ENCODE peak calls at places on chromosomes 3 and 15, in four cellular contexts. One of them, this sample, is unnamed.

GRCh38 chr15:67043939-67044771 is 21.2 kb upstream of the SMAD3 start:
- DNase-seq in WTC11: peak
- DNase-seq in HepG2: peak
- DNase-seq in GM12878: no peak
- DNase-seq in this sample: no peak

GRCh38 chr3:98734311-98734710 is 28.8 kb upstream of the ST3GAL6 start:
- DNase-seq in WTC11: no peak
- DNase-seq in HepG2: no peak
- DNase-seq in GM12878: no peak
- DNase-seq in this sample: no peak

GRCh38 chr3:150091626-150092025 is 120.9 kb upstream of the PFN2 start:
- DNase-seq in WTC11: no peak
- DNase-seq in HepG2: no peak
- DNase-seq in GM12878: no peak
- DNase-seq in this sample: no peak

GRCh38 chr3:125357032-125357658 is 18.0 kb downstream of the ZNF148 start:
- DNase-seq in WTC11: peak
- DNase-seq in HepG2: peak
- DNase-seq in GM12878: no peak
- DNase-seq in this sample: no peak

GRCh38 chr3:66991478-66991877 is 6.6 kb upstream of the KBTBD8 start:
- DNase-seq in WTC11: no peak
- DNase-seq in HepG2: no peak
- DNase-seq in GM12878: no peak
- DNase-seq in this sample: peak

GRCh38 chr15:74202461-74203401 is at the start of gene STRA6:
- DNase-seq in WTC11: peak
- DNase-seq in HepG2: peak
- DNase-seq in GM12878: no peak
- DNase-seq in this sample: peak

GRCh38 chr3:148372476-148372875 is 325.2 kb upstream of the AGTR1 start:
- DNase-seq in WTC11: no peak
- DNase-seq in HepG2: no peak
- DNase-seq in GM12878: no peak
- DNase-seq in this sample: no peak

GRCh38 chr3:8538904-8539303 is 37.3 kb downstream of the LMCD1 start:
- DNase-seq in WTC11: no peak
- DNase-seq in HepG2: peak
- DNase-seq in GM12878: no peak
- DNase-seq in this sample: no peak

GRCh38 chr3:9793161-9793781 is 389 bp downstream of the ARPC4 start:
- DNase-seq in WTC11: no peak
- DNase-seq in HepG2: peak
- DNase-seq in GM12878: no peak
- DNase-seq in this sample: peak

GRCh38 chr3:5787863-5788488 is 600.5 kb downstream of the EDEM1 start:
- DNase-seq in WTC11: no peak
- DNase-seq in HepG2: no peak
- DNase-seq in GM12878: no peak
- DNase-seq in this sample: peak

GRCh38 chr15:78018968-78019644 is 58.4 kb downstream of the TBC1D2B start:
- DNase-seq in WTC11: no peak
- DNase-seq in HepG2: no peak
- DNase-seq in GM12878: no peak
- DNase-seq in this sample: peak

GRCh38 chr15:74270854-74271520 is 34.9 kb downstream of the CCDC33 start:
- DNase-seq in WTC11: no peak
- DNase-seq in HepG2: no peak
- DNase-seq in GM12878: no peak
- DNase-seq in this sample: no peak

GRCh38 chr3:24684506-24685023 is 189.9 kb upstream of the THRB start:
- DNase-seq in WTC11: peak
- DNase-seq in HepG2: no peak
- DNase-seq in GM12878: no peak
- DNase-seq in this sample: no peak

GRCh38 chr3:42934111-42934510 is 28.2 kb downstream of the ZNF662 start:
- DNase-seq in WTC11: no peak
- DNase-seq in HepG2: no peak
- DNase-seq in GM12878: no peak
- DNase-seq in this sample: no peak

GRCh38 chr3:159672728-159673471 is 315.7 kb upstream of the IL12A start:
- DNase-seq in WTC11: no peak
- DNase-seq in HepG2: no peak
- DNase-seq in GM12878: no peak
- DNase-seq in this sample: no peak

GRCh38 chr15:54282228-54282836 is 304.1 kb downstream of the UNC13C start:
- DNase-seq in WTC11: peak
- DNase-seq in HepG2: peak
- DNase-seq in GM12878: no peak
- DNase-seq in this sample: no peak

GRCh38 chr3:50620420-50620819 is 3.5 kb downstream of the MAPKAPK3 start:
- DNase-seq in WTC11: no peak
- DNase-seq in HepG2: no peak
- DNase-seq in GM12878: no peak
- DNase-seq in this sample: no peak

GRCh38 chr3:48990636-48991421 is 788 bp downstream of the P4HTM start:
- DNase-seq in WTC11: peak
- DNase-seq in HepG2: no peak
- DNase-seq in GM12878: no peak
- DNase-seq in this sample: no peak

GRCh38 chr3:50254577-50255250 is 14.2 kb upstream of the SEMA3B start:
- DNase-seq in WTC11: no peak
- DNase-seq in HepG2: no peak
- DNase-seq in GM12878: no peak
- DNase-seq in this sample: no peak

GRCh38 chr15:68279779-68280745 is 2.5 kb downstream of the FEM1B start:
- DNase-seq in WTC11: no peak
- DNase-seq in HepG2: no peak
- DNase-seq in GM12878: no peak
- DNase-seq in this sample: peak

GRCh38 chr3:160756907-160757623 is 1.0 kb downstream of the PPM1L start:
- DNase-seq in WTC11: peak
- DNase-seq in HepG2: no peak
- DNase-seq in GM12878: no peak
- DNase-seq in this sample: no peak

GRCh38 chr15:63448261-63448660 is 56.1 kb upstream of the USP3 start:
- DNase-seq in WTC11: no peak
- DNase-seq in HepG2: no peak
- DNase-seq in GM12878: no peak
- DNase-seq in this sample: no peak

GRCh38 chr3:52092291-52092660 is 35.9 kb upstream of the DUSP7 start:
- DNase-seq in WTC11: no peak
- DNase-seq in HepG2: no peak
- DNase-seq in GM12878: no peak
- DNase-seq in this sample: no peak

GRCh38 chr3:89180334-89180733 is 72.9 kb downstream of the EPHA3 start:
- DNase-seq in WTC11: no peak
- DNase-seq in HepG2: no peak
- DNase-seq in GM12878: no peak
- DNase-seq in this sample: no peak

GRCh38 chr3:133531981-133532380 is 41.5 kb upstream of the CDV3 start:
- DNase-seq in WTC11: no peak
- DNase-seq in HepG2: no peak
- DNase-seq in GM12878: no peak
- DNase-seq in this sample: no peak

GRCh38 chr3:102069211-102069662 is 219.9 kb downstream of the NFKBIZ start:
- DNase-seq in WTC11: no peak
- DNase-seq in HepG2: no peak
- DNase-seq in GM12878: no peak
- DNase-seq in this sample: no peak

GRCh38 chr15:34494084-34494399 is 56.4 kb upstream of the GOLGA8A start:
- DNase-seq in WTC11: no peak
- DNase-seq in HepG2: no peak
- DNase-seq in GM12878: no peak
- DNase-seq in this sample: no peak

DNA sequence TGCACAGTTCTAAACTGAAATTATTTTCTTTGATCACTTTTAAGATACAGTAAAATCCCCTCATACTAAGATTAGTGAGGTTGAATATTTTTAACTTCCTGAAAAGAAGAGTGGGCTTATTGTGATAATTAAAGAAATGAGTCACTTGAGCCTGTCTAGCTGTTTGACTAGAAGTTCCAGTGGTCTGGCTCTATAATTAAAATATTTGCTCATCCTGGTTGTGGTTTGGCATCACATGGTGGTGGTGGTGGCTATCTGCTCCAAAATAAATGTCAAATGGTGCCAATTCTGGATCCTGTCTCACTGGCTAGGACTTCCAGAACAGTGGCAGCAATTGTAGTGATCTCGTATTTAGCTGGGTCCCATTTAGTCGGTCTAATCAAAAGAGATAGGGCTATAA is 8.6 kb upstream of the TEX9 start:
- DNase-seq in WTC11: no peak
- DNase-seq in HepG2: no peak
- DNase-seq in GM12878: no peak
- DNase-seq in this sample: no peak
- TF ChIP-seq CBFB in WTC11: no peak
- TF ChIP-seq CBFB in HepG2: no peak
- TF ChIP-seq CBFB in GM12878: peak
- TF ChIP-seq CBFB in this sample: no peak

GRCh38 chr3:175956964-175957363 is 1097.8 kb downstream of the NAALADL2 start:
- DNase-seq in WTC11: no peak
- DNase-seq in HepG2: no peak
- DNase-seq in GM12878: no peak
- DNase-seq in this sample: no peak

GRCh38 chr3:175948041-175948440 is 1088.9 kb downstream of the NAALADL2 start:
- DNase-seq in WTC11: no peak
- DNase-seq in HepG2: no peak
- DNase-seq in GM12878: no peak
- DNase-seq in this sample: no peak

GRCh38 chr3:175951047-175951694 is 1092.0 kb downstream of the NAALADL2 start:
- DNase-seq in WTC11: no peak
- DNase-seq in HepG2: no peak
- DNase-seq in GM12878: no peak
- DNase-seq in this sample: no peak
- TF ChIP-seq CBFB in WTC11: no peak
- TF ChIP-seq CBFB in HepG2: no peak
- TF ChIP-seq CBFB in GM12878: no peak
- TF ChIP-seq CBFB in this sample: no peak

DNA sequence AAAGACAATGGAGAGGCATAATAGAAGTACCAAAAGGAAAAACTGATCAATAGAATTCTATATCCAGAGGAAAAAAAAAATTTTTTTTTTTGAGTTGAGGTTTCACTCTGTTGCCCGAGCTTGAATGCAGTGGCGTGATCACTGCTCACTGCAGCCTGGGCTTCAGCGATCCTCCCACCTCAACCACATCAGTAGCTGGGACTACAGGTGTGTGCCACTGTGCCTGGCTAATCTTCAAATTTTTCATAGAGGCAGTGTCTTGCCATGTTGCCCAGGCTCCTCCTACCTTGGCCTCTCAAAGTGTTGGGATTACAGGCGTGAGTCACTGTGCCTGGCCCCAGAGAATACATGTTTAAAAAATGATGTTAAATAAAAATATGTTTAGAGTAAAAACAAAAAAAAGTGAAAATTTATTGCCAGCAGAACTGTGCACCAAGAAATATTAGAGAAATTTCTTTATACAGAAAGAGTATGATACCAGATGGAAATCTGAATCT is 154.3 kb upstream of the ZBTB20 start:
- DNase-seq in WTC11: no peak
- DNase-seq in HepG2: no peak
- DNase-seq in GM12878: no peak
- DNase-seq in this sample: no peak
- TF ChIP-seq CBFB in WTC11: no peak
- TF ChIP-seq CBFB in HepG2: no peak
- TF ChIP-seq CBFB in GM12878: no peak
- TF ChIP-seq CBFB in this sample: no peak

GRCh38 chr15:89115547-89115946 is 27.3 kb downstream of the ABHD2 start:
- DNase-seq in WTC11: peak
- DNase-seq in HepG2: no peak
- DNase-seq in GM12878: no peak
- DNase-seq in this sample: no peak
- TF ChIP-seq CBFB in WTC11: no peak
- TF ChIP-seq CBFB in HepG2: no peak
- TF ChIP-seq CBFB in GM12878: no peak
- TF ChIP-seq CBFB in this sample: no peak

This sample was measured in K562.